ENCODE peak calls at places on chromosome 19, in nine cellular contexts. One of them, this sample, is unnamed.

GRCh38 chr19:48741222-48741999 is 1.0 kb upstream of the RASIP1 start:
- DNase-seq in heart left ventricle: peak
- DNase-seq in breast epithelium: no peak
- DNase-seq in body of pancreas: peak
- DNase-seq in neural progenitor cell: peak
- DNase-seq in OCI-LY7: peak
- DNase-seq in uterus: no peak
- DNase-seq in stomach: peak
- DNase-seq in cardiac muscle cell: peak
- DNase-seq in this sample: peak

GRCh38 chr19:7561229-7561806 is 25.8 kb downstream of the PNPLA6 start:
- DNase-seq in heart left ventricle: no peak
- DNase-seq in breast epithelium: no peak
- DNase-seq in body of pancreas: no peak
- DNase-seq in neural progenitor cell: no peak
- DNase-seq in OCI-LY7: no peak
- DNase-seq in uterus: no peak
- DNase-seq in stomach: no peak
- DNase-seq in cardiac muscle cell: no peak
- DNase-seq in this sample: no peak

GRCh38 chr19:17309962-17310461 is 649 bp downstream of the DDA1 start:
- DNase-seq in heart left ventricle: no peak
- DNase-seq in breast epithelium: no peak
- DNase-seq in body of pancreas: no peak
- DNase-seq in neural progenitor cell: no peak
- DNase-seq in OCI-LY7: no peak
- DNase-seq in uterus: no peak
- DNase-seq in stomach: no peak
- DNase-seq in cardiac muscle cell: no peak
- DNase-seq in this sample: no peak

GRCh38 chr19:12112701-12113100 is 27.4 kb downstream of the ZNF20 start:
- DNase-seq in heart left ventricle: no peak
- DNase-seq in breast epithelium: no peak
- DNase-seq in body of pancreas: no peak
- DNase-seq in neural progenitor cell: no peak
- DNase-seq in OCI-LY7: no peak
- DNase-seq in uterus: no peak
- DNase-seq in stomach: no peak
- DNase-seq in cardiac muscle cell: no peak
- DNase-seq in this sample: no peak

GRCh38 chr19:46951236-46951986 is 68.2 kb upstream of the NPAS1 start:
- DNase-seq in heart left ventricle: no peak
- DNase-seq in breast epithelium: no peak
- DNase-seq in body of pancreas: no peak
- DNase-seq in neural progenitor cell: no peak
- DNase-seq in OCI-LY7: no peak
- DNase-seq in uterus: no peak
- DNase-seq in stomach: no peak
- DNase-seq in cardiac muscle cell: no peak
- DNase-seq in this sample: peak

GRCh38 chr19:15294591-15294990 is 37.7 kb downstream of the BRD4 start:
- DNase-seq in heart left ventricle: peak
- DNase-seq in breast epithelium: no peak
- DNase-seq in body of pancreas: peak
- DNase-seq in neural progenitor cell: no peak
- DNase-seq in OCI-LY7: no peak
- DNase-seq in uterus: no peak
- DNase-seq in stomach: no peak
- DNase-seq in cardiac muscle cell: no peak
- DNase-seq in this sample: peak

GRCh38 chr19:2015611-2015950 is at the start of gene BTBD2:
- DNase-seq in heart left ventricle: peak
- DNase-seq in breast epithelium: no peak
- DNase-seq in body of pancreas: peak
- DNase-seq in neural progenitor cell: no peak
- DNase-seq in OCI-LY7: peak
- DNase-seq in uterus: peak
- DNase-seq in stomach: peak
- DNase-seq in cardiac muscle cell: peak
- DNase-seq in this sample: no peak

GRCh38 chr19:30036154-30037129 is 94.4 kb downstream of the URI1 start:
- DNase-seq in heart left ventricle: no peak
- DNase-seq in breast epithelium: no peak
- DNase-seq in body of pancreas: no peak
- DNase-seq in neural progenitor cell: no peak
- DNase-seq in OCI-LY7: no peak
- DNase-seq in uterus: no peak
- DNase-seq in stomach: no peak
- DNase-seq in cardiac muscle cell: no peak
- DNase-seq in this sample: no peak

GRCh38 chr19:3682741-3683404 is 17.4 kb downstream of the PIP5K1C start:
- DNase-seq in heart left ventricle: no peak
- DNase-seq in breast epithelium: no peak
- DNase-seq in body of pancreas: no peak
- DNase-seq in neural progenitor cell: peak
- DNase-seq in OCI-LY7: no peak
- DNase-seq in uterus: peak
- DNase-seq in stomach: no peak
- DNase-seq in cardiac muscle cell: no peak
- DNase-seq in this sample: no peak

GRCh38 chr19:27974082-27974513 is 1238.9 kb downstream of the UQCRFS1 start:
- DNase-seq in heart left ventricle: no peak
- DNase-seq in breast epithelium: no peak
- DNase-seq in body of pancreas: peak
- DNase-seq in neural progenitor cell: peak
- DNase-seq in OCI-LY7: peak
- DNase-seq in uterus: no peak
- DNase-seq in stomach: peak
- DNase-seq in cardiac muscle cell: peak
- DNase-seq in this sample: peak

GRCh38 chr19:33392341-33393285 is 19.1 kb downstream of the CEBPG start:
- DNase-seq in heart left ventricle: no peak
- DNase-seq in breast epithelium: no peak
- DNase-seq in body of pancreas: peak
- DNase-seq in neural progenitor cell: no peak
- DNase-seq in OCI-LY7: no peak
- DNase-seq in uterus: peak
- DNase-seq in stomach: peak
- DNase-seq in cardiac muscle cell: peak
- DNase-seq in this sample: peak

GRCh38 chr19:10797541-10798256 is 38.3 kb downstream of the TMED1 start:
- DNase-seq in heart left ventricle: no peak
- DNase-seq in breast epithelium: no peak
- DNase-seq in body of pancreas: no peak
- DNase-seq in neural progenitor cell: no peak
- DNase-seq in OCI-LY7: no peak
- DNase-seq in uterus: no peak
- DNase-seq in stomach: no peak
- DNase-seq in cardiac muscle cell: no peak
- DNase-seq in this sample: peak

GRCh38 chr19:9881720-9882119 is 46.6 kb downstream of the PIN1 start:
- DNase-seq in heart left ventricle: no peak
- DNase-seq in breast epithelium: no peak
- DNase-seq in body of pancreas: no peak
- DNase-seq in neural progenitor cell: no peak
- DNase-seq in OCI-LY7: no peak
- DNase-seq in uterus: no peak
- DNase-seq in stomach: peak
- DNase-seq in cardiac muscle cell: no peak
- DNase-seq in this sample: peak

GRCh38 chr19:23991170-23991569 is 76.5 kb downstream of the ZNF726 start:
- DNase-seq in heart left ventricle: no peak
- DNase-seq in breast epithelium: no peak
- DNase-seq in body of pancreas: peak
- DNase-seq in neural progenitor cell: no peak
- DNase-seq in OCI-LY7: peak
- DNase-seq in uterus: no peak
- DNase-seq in stomach: peak
- DNase-seq in cardiac muscle cell: no peak
- DNase-seq in this sample: no peak

DNA sequence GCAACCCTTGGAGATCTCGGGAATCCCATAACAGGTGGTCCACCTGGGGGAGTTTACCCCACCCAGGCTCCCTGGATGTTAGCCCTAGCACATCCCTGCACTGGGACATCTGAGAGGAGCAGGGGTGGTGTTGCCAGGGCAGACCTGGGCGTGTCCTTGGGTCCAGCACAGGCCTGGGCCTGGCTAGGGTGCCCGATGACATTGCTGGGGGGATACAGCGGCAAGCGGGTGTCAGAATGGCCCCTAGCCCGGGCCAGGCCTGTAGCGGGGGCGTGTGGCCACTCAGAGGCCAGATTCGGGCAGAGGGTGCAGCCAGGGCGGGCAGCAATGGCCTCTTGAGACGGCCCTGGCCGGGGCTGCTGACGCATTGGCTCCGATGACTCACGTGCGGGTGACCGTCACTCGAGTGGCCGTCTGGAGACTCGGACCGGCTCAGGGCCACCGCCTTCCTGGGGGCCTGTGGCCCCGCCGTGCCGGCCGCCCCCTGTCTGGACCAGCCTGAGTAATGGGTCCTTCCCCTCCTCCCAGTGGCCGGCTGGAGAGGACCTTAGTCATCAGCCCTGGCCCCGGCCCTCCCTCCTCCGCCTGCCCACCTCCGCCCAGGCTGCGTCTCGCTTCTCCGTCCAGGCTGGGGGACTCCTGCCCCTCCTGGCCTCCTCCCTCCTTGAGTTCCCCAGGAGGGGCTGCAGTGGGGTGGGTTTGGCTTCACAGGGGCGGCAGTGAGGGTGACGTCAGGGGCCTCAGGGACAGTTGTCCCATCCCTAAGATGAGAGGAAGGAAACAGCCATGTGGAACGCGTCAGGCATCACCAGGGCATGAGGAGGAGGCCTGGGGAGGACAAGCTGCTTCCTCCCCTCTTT is 23.2 kb upstream of the CRTC1 start:
- DNase-seq in heart left ventricle: peak
- DNase-seq in breast epithelium: no peak
- DNase-seq in body of pancreas: no peak
- DNase-seq in neural progenitor cell: no peak
- DNase-seq in OCI-LY7: no peak
- DNase-seq in uterus: peak
- DNase-seq in stomach: no peak
- DNase-seq in cardiac muscle cell: no peak
- DNase-seq in this sample: no peak
- H3K27ac ChIP-seq in heart left ventricle: peak
- H3K27ac ChIP-seq in breast epithelium: peak
- H3K27ac ChIP-seq in body of pancreas: peak
- H3K27ac ChIP-seq in neural progenitor cell: no peak
- H3K27ac ChIP-seq in OCI-LY7: no peak
- H3K27ac ChIP-seq in uterus: peak
- H3K27ac ChIP-seq in stomach: peak
- H3K27ac ChIP-seq in cardiac muscle cell: no peak
- H3K27ac ChIP-seq in this sample: peak

DNA sequence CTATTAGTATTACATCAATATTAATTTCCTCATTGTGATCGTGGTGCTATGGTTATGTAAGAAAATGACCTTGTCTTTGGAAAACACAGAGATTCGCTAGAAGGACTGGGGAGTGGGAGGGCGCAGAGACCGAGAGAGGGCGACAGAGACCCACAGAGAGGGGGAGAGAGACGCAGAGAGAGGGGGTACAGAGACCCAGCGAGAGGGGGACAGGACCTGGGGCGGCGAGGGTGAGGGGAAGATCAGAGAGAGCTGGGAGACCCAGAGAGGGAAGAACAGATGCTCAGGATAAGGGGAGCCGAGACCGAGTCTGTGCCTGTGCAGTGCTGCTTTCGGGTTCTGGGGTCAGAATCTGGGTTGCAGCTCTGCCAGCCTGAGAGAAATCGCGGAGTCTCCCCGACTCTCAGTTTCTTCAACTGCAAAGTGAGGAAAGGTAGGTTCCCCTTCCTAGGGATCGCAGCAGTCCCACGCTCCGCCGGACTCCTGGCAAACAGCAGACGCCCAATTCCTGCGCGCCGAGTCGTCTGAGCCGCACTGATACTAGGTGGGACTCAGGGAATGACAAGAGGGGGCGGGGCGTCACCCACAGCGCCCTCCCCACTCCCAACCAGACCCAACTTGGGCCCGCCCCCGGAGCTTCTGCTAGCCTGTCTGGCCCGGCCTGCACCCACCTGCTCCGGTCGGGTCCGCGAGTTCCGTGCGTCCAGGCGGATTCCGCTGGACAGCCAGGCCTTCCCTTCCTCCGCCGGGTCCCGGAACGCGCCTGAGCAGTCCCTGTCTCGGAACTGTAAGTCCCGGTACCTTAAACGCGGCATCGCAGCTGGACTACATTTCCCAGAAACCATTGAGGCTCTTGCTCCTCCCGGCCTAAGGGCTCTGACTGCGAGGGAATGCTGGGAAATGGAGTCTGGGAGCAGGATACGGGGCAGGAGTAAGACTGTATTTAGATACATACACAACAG is 15.3 kb downstream of the IZUMO2 start:
- DNase-seq in heart left ventricle: peak
- DNase-seq in breast epithelium: peak
- DNase-seq in body of pancreas: peak
- DNase-seq in neural progenitor cell: peak
- DNase-seq in OCI-LY7: peak
- DNase-seq in uterus: peak
- DNase-seq in stomach: peak
- DNase-seq in cardiac muscle cell: peak
- DNase-seq in this sample: peak
- TF ChIP-seq CTCF in heart left ventricle: peak
- TF ChIP-seq CTCF in breast epithelium: no peak
- TF ChIP-seq CTCF in body of pancreas: peak
- TF ChIP-seq CTCF in neural progenitor cell: peak
- TF ChIP-seq CTCF in OCI-LY7: peak
- TF ChIP-seq CTCF in uterus: peak
- TF ChIP-seq CTCF in stomach: no peak
- TF ChIP-seq CTCF in cardiac muscle cell: peak
- TF ChIP-seq CTCF in this sample: peak

GRCh38 chr19:41324921-41325639 is 15.1 kb downstream of the CCDC97 start:
- DNase-seq in heart left ventricle: peak
- DNase-seq in breast epithelium: peak
- DNase-seq in body of pancreas: peak
- DNase-seq in neural progenitor cell: peak
- DNase-seq in OCI-LY7: no peak
- DNase-seq in uterus: peak
- DNase-seq in stomach: no peak
- DNase-seq in cardiac muscle cell: peak
- DNase-seq in this sample: no peak
- H3K4me3 ChIP-seq in heart left ventricle: peak
- H3K4me3 ChIP-seq in breast epithelium: peak
- H3K4me3 ChIP-seq in body of pancreas: no peak
- H3K4me3 ChIP-seq in neural progenitor cell: peak
- H3K4me3 ChIP-seq in OCI-LY7: no peak
- H3K4me3 ChIP-seq in uterus: peak
- H3K4me3 ChIP-seq in stomach: peak
- H3K4me3 ChIP-seq in cardiac muscle cell: no peak
- H3K4me3 ChIP-seq in this sample: peak

GRCh38 chr19:45863840-45864628 is at the start of gene FOXA3:
- DNase-seq in heart left ventricle: no peak
- DNase-seq in breast epithelium: no peak
- DNase-seq in body of pancreas: peak
- DNase-seq in neural progenitor cell: peak
- DNase-seq in OCI-LY7: peak
- DNase-seq in uterus: peak
- DNase-seq in stomach: peak
- DNase-seq in cardiac muscle cell: peak
- DNase-seq in this sample: no peak
- H3K27ac ChIP-seq in heart left ventricle: no peak
- H3K27ac ChIP-seq in breast epithelium: no peak
- H3K27ac ChIP-seq in body of pancreas: peak
- H3K27ac ChIP-seq in neural progenitor cell: no peak
- H3K27ac ChIP-seq in OCI-LY7: no peak
- H3K27ac ChIP-seq in uterus: no peak
- H3K27ac ChIP-seq in stomach: peak
- H3K27ac ChIP-seq in cardiac muscle cell: no peak
- H3K27ac ChIP-seq in this sample: no peak

This sample was measured in dorsolateral prefrontal cortex.